ENCODE peak calls at places on chromosomes 13 and 19, in six cellular contexts. Q, V, U, M, R and T are unnamed samples.

GRCh38 chr13:20772401-20773131 is 1.2 kb downstream of the EEF1AKMT1 start:
- DNase-seq in V (no peak), Q (no peak), M (no peak), U (no peak), R (peak; percentile 26), T (no peak)

GRCh38 chr19:35882074-35882832 is 13.9 kb downstream of the APLP1 start:
- DNase-seq in V (peak; percentile 49), Q (peak; percentile 50), R (peak; percentile 54), U (peak; percentile 78), M (peak; percentile 86), T (peak; percentile 77)

GRCh38 chr13:18993884-18994660 is 187.6 kb downstream of the TUBA3C start:
- DNase-seq in U (no peak), Q (no peak), R (no peak), V (no peak), M (no peak), T (no peak)

GRCh38 chr19:11125994-11126685 is 29.4 kb downstream of the SPC24 start:
- DNase-seq in U (peak; percentile 69), V (peak; percentile 84), Q (peak; percentile 36), R (peak; percentile 73), M (peak; percentile 87), T (peak; percentile 68)

GRCh38 chr19:812049-812816 is 9.5 kb downstream of the PLPPR3 start:
- DNase-seq in V (no peak), Q (no peak), R (no peak), M (no peak), U (no peak), T (no peak)

GRCh38 chr13:113273856-113274590 is 23.0 kb upstream of the LAMP1 start:
- DNase-seq in Q (no peak), V (no peak), M (no peak), R (peak; percentile 9), U (no peak), T (no peak)

GRCh38 chr13:50512602-50513527 is 330.6 kb downstream of the DLEU7 start:
- DNase-seq in V (peak; percentile 17), M (peak; percentile 52), R (peak; percentile 54), U (peak; percentile 24), Q (peak; percentile 31), T (peak; percentile 55)

GRCh38 chr19:47095707-47096704 is 17.6 kb downstream of the ZC3H4 start:
- DNase-seq in R (no peak), U (no peak), V (no peak), M (no peak), Q (no peak), T (no peak)

GRCh38 chr19:39276740-39277139 is 8.5 kb downstream of the IFNL2 start:
- DNase-seq in V (no peak), U (no peak), R (no peak), M (no peak), Q (no peak), T (no peak)

GRCh38 chr13:102195566-102196462 is 206.0 kb downstream of the FGF14 start:
- DNase-seq in U (no peak), V (no peak), M (peak; percentile 21), R (no peak), Q (no peak), T (peak; percentile 42)

GRCh38 chr13:31781064-31781463 is 41.7 kb downstream of the RXFP2 start:
- DNase-seq in M (no peak), R (no peak), U (no peak), Q (no peak), V (no peak), T (no peak)

GRCh38 chr19:50266896-50267295 is 62.3 kb downstream of the KCNC3 start:
- DNase-seq in U (no peak), V (no peak), M (no peak), R (no peak), Q (no peak), T (no peak)

GRCh38 chr19:18328340-18329034 is 5.6 kb upstream of the LSM4 start:
- DNase-seq in Q (peak; percentile 83), R (peak; percentile 92), U (peak; percentile 99), V (peak; percentile 97), M (peak; percentile 96), T (peak; percentile 97)

GRCh38 chr19:11256189-11256588 is 6.1 kb downstream of the DOCK6 start:
- DNase-seq in V (no peak), U (no peak), M (peak; percentile 69), R (no peak), Q (no peak), T (peak; percentile 60)

GRCh38 chr13:92761710-92762109 is 464.9 kb upstream of the GPC6 start:
- DNase-seq in U (no peak), M (no peak), V (no peak), R (no peak), Q (no peak), T (no peak)

GRCh38 chr19:54470991-54471782 is 1.9 kb downstream of the CDC42EP5 start:
- DNase-seq in U (peak; percentile 55), R (no peak), M (peak; percentile 90), V (no peak), Q (no peak), T (peak; percentile 67)

GRCh38 chr19:50669319-50670101 is 20.3 kb downstream of the C19orf81 start:
- DNase-seq in U (peak; percentile 69), Q (no peak), R (peak; percentile 35), V (peak; percentile 51), M (peak; percentile 56), T (peak; percentile 31)